ENCODE peak calls at places on chromosomes 3 and 15, in seven cellular contexts. X, Y, D, M, F, J and W are unnamed samples.

GRCh38 chr15:99452010-99452409 is 113.8 kb upstream of the MEF2A start:
- DNase-seq in X (no peak), Y (no peak), D (no peak), M (no peak), F (no peak), J (no peak), W (no peak)

GRCh38 chr15:98689431-98689861 is 41.1 kb downstream of the IGF1R start:
- DNase-seq in X (peak; percentile 60), Y (no peak), D (peak; percentile 67), M (no peak), F (no peak), J (no peak), W (peak; percentile 34)

GRCh38 chr3:40719660-40720287 is 195.0 kb downstream of the ZNF621 start:
- DNase-seq in X (no peak), Y (no peak), D (peak; percentile 46), M (no peak), F (no peak), J (peak; percentile 16), W (peak; percentile 9)

GRCh38 chr3:35078780-35079179 is 560.5 kb upstream of the ARPP21 start:
- DNase-seq in X (no peak), Y (no peak), D (no peak), M (no peak), F (no peak), J (no peak), W (no peak)

GRCh38 chr3:94936023-94936580 is 873.2 kb downstream of the NSUN3 start:
- DNase-seq in X (no peak), Y (no peak), D (no peak), M (no peak), F (no peak), J (no peak), W (no peak)

GRCh38 chr3:32175607-32176197 is 62.8 kb upstream of the CMTM8 start:
- DNase-seq in X (peak; percentile 63), Y (no peak), D (peak; percentile 76), M (peak; percentile 81), F (peak; percentile 4), J (peak; percentile 74), W (peak; percentile 73)

GRCh38 chr3:30475809-30476178 is 130.6 kb upstream of the TGFBR2 start:
- DNase-seq in X (no peak), Y (no peak), D (no peak), M (no peak), F (no peak), J (no peak), W (no peak)

GRCh38 chr3:181712505-181713299 is 977 bp downstream of the SOX2 start:
- DNase-seq in X (no peak), Y (no peak), D (no peak), M (peak; percentile 81), F (no peak), J (no peak), W (peak; percentile 71)

GRCh38 chr3:127673191-127674098 is 693 bp downstream of the ABTB1 start:
- DNase-seq in X (peak; percentile 56), Y (peak; percentile 55), D (peak; percentile 65), M (peak; percentile 56), F (peak; percentile 31), J (no peak), W (peak; percentile 60)

GRCh38 chr3:43353923-43354670 is 67.8 kb downstream of the SNRK start:
- DNase-seq in X (no peak), Y (no peak), D (no peak), M (no peak), F (no peak), J (no peak), W (no peak)

GRCh38 chr3:10941972-10942371 is 50.6 kb upstream of the SLC6A1 start:
- DNase-seq in X (no peak), Y (no peak), D (peak; percentile 10), M (peak; percentile 31), F (no peak), J (no peak), W (peak; percentile 53)

GRCh38 chr3:45482829-45483228 is 94.5 kb downstream of the LARS2 start:
- DNase-seq in X (no peak), Y (no peak), D (no peak), M (no peak), F (no peak), J (no peak), W (no peak)

GRCh38 chr3:133956333-133956732 is 60.7 kb upstream of the RAB6B start:
- DNase-seq in X (no peak), Y (no peak), D (no peak), M (no peak), F (no peak), J (no peak), W (no peak)

GRCh38 chr3:189593581-189593980 is 37.6 kb upstream of the TP63 start:
- DNase-seq in X (no peak), Y (no peak), D (peak; percentile 48), M (peak; percentile 65), F (no peak), J (no peak), W (no peak)

GRCh38 chr15:51380999-51381806 is 39.7 kb downstream of the GLDN start:
- DNase-seq in X (peak; percentile 65), Y (no peak), D (peak; percentile 84), M (peak; percentile 62), F (no peak), J (peak; percentile 61), W (peak; percentile 72)

GRCh38 chr3:122151480-122151879 is 32.0 kb upstream of the CASR start:
- DNase-seq in X (no peak), Y (no peak), D (no peak), M (no peak), F (no peak), J (no peak), W (no peak)

GRCh38 chr3:22907796-22908195 is 295.3 kb upstream of the UBE2E2 start:
- DNase-seq in X (no peak), Y (no peak), D (no peak), M (no peak), F (no peak), J (no peak), W (no peak)

GRCh38 chr15:74306801-74307217 is 60.6 kb downstream of the CYP11A1 start:
- DNase-seq in X (no peak), Y (no peak), D (no peak), M (no peak), F (no peak), J (no peak), W (peak; percentile 32)

GRCh38 chr3:81888822-81889557 is 127.5 kb upstream of the GBE1 start:
- DNase-seq in X (no peak), Y (no peak), D (no peak), M (no peak), F (no peak), J (no peak), W (no peak)

GRCh38 chr3:119401502-119402440 is 61.6 kb downstream of the TMEM39A start:
- DNase-seq in X (no peak), Y (no peak), D (no peak), M (no peak), F (no peak), J (no peak), W (no peak)

GRCh38 chr3:178422406-178422805 is 113.8 kb upstream of the KCNMB2 start:
- DNase-seq in X (no peak), Y (no peak), D (no peak), M (no peak), F (no peak), J (no peak), W (no peak)

DNA sequence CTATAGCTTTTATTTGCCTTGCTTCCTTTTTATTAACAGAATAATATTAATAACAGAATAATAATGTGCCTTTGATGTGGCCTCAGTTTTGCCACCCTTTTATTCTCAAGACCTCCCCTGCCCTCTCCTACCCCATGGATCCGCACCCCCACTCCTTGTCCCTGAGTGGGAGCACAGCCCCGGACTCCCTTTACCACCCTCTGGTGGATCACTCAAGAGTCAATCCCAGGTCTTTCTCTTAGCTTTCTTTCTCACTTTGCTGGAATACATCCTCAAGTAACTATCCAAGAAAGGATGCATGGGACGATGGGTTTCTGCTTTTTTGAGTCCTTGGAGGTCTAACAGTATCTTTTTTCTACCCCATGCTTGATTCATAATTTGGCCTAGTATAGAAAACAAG is 63.4 kb downstream of the KLF13 start:
- DNase-seq in X (no peak), Y (no peak), D (no peak), M (no peak), F (no peak), J (no peak), W (no peak)
- H3K4me3 ChIP-seq in X (no peak overlapping the region), Y (no peak overlapping the region), D (no peak overlapping the region), M (no peak overlapping the region), F (no peak overlapping the region), J (no peak overlapping the region), W (no peak overlapping the region)

GRCh38 chr15:56240390-56240789 is 3.3 kb downstream of the RFX7 start:
- DNase-seq in X (no peak), Y (no peak), D (no peak), M (no peak), F (no peak), J (no peak), W (no peak)
- H3K4me3 ChIP-seq in X (no peak overlapping the region), Y (no peak overlapping the region), D (no peak overlapping the region), M (no peak overlapping the region), F (no peak overlapping the region), J (no peak overlapping the region), W (no peak overlapping the region)

GRCh38 chr15:25067725-25068309 is 113.0 kb downstream of the SNRPN start:
- DNase-seq in X (no peak), Y (no peak), D (no peak), M (no peak), F (no peak), J (no peak), W (no peak)

GRCh38 chr15:25070357-25070963 is 115.7 kb downstream of the SNRPN start:
- DNase-seq in X (no peak), Y (no peak), D (no peak), M (no peak), F (no peak), J (no peak), W (no peak)

GRCh38 chr15:25066708-25067107 is 111.9 kb downstream of the SNRPN start:
- DNase-seq in X (no peak), Y (no peak), D (no peak), M (no peak), F (no peak), J (no peak), W (no peak)

GRCh38 chr15:25065876-25066275 is 111.1 kb downstream of the SNRPN start:
- DNase-seq in X (no peak), Y (no peak), D (no peak), M (no peak), F (no peak), J (no peak), W (no peak)

DNA sequence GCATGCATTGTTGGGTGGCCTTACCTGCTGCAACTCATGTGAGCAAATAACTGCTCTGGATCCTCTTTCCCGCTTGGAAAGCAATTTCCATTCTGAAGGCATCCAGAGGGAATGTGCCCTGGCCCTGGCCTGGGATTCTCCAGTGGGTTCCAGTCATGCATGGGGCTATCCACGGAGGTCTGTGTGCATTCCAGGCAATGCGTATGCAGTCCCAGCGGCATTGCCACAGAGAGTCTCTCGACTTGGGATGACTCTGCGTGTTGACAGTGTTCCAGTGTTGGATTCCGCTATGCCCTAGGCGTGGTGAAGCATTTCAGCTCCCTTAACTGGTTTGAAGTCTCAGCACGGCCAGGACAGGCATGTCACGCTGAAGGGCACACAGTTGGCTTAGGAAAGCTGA is 113.9 kb downstream of the SNRPN start:
- DNase-seq in X (no peak), Y (no peak), D (no peak), M (no peak), F (no peak), J (no peak), W (no peak)
- H3K4me3 ChIP-seq in X (no peak overlapping the region), Y (no peak overlapping the region), D (no peak overlapping the region), M (no peak overlapping the region), F (no peak overlapping the region), J (no peak overlapping the region), W (no peak overlapping the region)

DNA sequence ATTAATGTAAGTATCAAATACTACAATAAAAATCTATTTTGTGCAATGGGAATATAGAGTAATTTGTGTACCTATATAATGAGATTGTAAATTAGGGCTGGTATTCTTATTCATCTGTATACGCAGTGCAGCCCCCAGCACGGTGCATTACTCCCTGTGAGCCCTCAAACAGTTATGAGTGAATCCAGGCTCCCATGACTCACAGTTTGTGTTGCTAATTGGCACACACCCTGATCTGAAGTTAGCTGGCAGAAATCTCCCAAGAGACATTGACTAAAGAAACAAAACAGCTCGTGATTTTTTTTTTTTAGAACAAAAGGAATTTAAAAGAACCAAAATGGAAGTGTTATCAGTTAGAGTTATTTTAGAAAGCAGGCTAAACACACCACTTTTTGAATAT is 15.7 kb downstream of the GK5 start:
- DNase-seq in X (peak; percentile 79), Y (no peak), D (peak; percentile 96), M (peak; percentile 81), F (no peak), J (no peak), W (no peak)
- H3K4me3 ChIP-seq in X (no peak overlapping the region), Y (peak overlapping the region; percentile 2), D (peak overlapping the region; percentile 8), M (no peak overlapping the region), F (no peak overlapping the region), J (no peak overlapping the region), W (no peak overlapping the region)